ENCODE peak calls at places on chromosome 5, in four cellular contexts. Q is nephron progenitor cell, V is foreskin fibroblast, P is hepatocyte. H is an unnamed sample.

GRCh38 chr5:219492-219891 is 1.4 kb downstream of the SDHA start:
- DNase-seq in V (peak; percentile 65), Q (no peak), P (no peak), H (peak; percentile 26)

GRCh38 chr5:157189223-157189622 is 8.6 kb downstream of the ITK start:
- DNase-seq in P (no peak), Q (no peak), V (no peak), H (no peak)

GRCh38 chr5:40813698-40814281 is 15.6 kb upstream of the PRKAA1 start:
- DNase-seq in P (no peak), Q (no peak), V (no peak), H (no peak)

GRCh38 chr5:157347301-157348048 is 81.6 kb downstream of the CYFIP2 start:
- DNase-seq in P (no peak), V (no peak), Q (no peak), H (no peak)

GRCh38 chr5:128774605-128775004 is 190.7 kb upstream of the SLC27A6 start:
- DNase-seq in Q (no peak), P (no peak), V (no peak), H (peak; percentile 92)

GRCh38 chr5:157836121-157836753 is 22.7 kb downstream of the CLINT1 start:
- DNase-seq in Q (no peak), V (no peak), P (no peak), H (no peak)

GRCh38 chr5:59548807-59549357 is 344.6 kb downstream of the PDE4D start:
- DNase-seq in P (peak; percentile 10), V (no peak), Q (no peak), H (no peak)

GRCh38 chr5:83708170-83708569 is 12.5 kb downstream of the HAPLN1 start:
- DNase-seq in Q (no peak), V (no peak), P (no peak), H (no peak)

GRCh38 chr5:103424008-103424407 is 138.6 kb downstream of the NUDT12 start:
- DNase-seq in P (no peak), Q (no peak), V (peak; percentile 40), H (no peak)

GRCh38 chr5:65927497-65928340 is 1.3 kb downstream of the ERBIN start:
- DNase-seq in Q (peak; percentile 15), P (peak; percentile 62), V (peak; percentile 78), H (peak; percentile 68)

GRCh38 chr5:148372883-148373282 is 10.9 kb upstream of the FBXO38 start:
- DNase-seq in V (no peak), P (no peak), Q (no peak), H (no peak)

GRCh38 chr5:129111351-129111750 is 16.8 kb downstream of the ISOC1 start:
- DNase-seq in P (no peak), V (no peak), Q (no peak), H (no peak)

GRCh38 chr5:172417130-172417802 is 37.1 kb downstream of the SH3PXD2B start:
- DNase-seq in Q (no peak), P (no peak), V (no peak), H (no peak)

GRCh38 chr5:115069087-115069968 is 100.4 kb downstream of the TRIM36 start:
- DNase-seq in Q (peak; percentile 40), V (peak; percentile 66), P (peak; percentile 66), H (peak; percentile 53)

GRCh38 chr5:91438871-91439270 is 55.8 kb upstream of the ARRDC3 start:
- DNase-seq in Q (no peak), P (peak; percentile 39), V (no peak), H (no peak)

GRCh38 chr5:157328277-157328912 is 62.5 kb downstream of the CYFIP2 start:
- DNase-seq in Q (peak; percentile 65), V (peak; percentile 89), P (peak; percentile 89), H (peak; percentile 95)

GRCh38 chr5:145449794-145450193 is 385.3 kb downstream of the PRELID2 start:
- DNase-seq in P (no peak), V (no peak), Q (no peak), H (no peak)

GRCh38 chr5:142674438-142675210 is 11.3 kb downstream of the FGF1 start:
- DNase-seq in V (peak; percentile 92), P (no peak), Q (no peak), H (peak; percentile 40)

GRCh38 chr5:137278476-137278875 is 220.7 kb downstream of the SPOCK1 start:
- DNase-seq in V (no peak), Q (no peak), P (no peak), H (peak; percentile 15)

GRCh38 chr5:30099634-30100033 is 1093.9 kb upstream of the CDH6 start:
- DNase-seq in P (no peak), Q (no peak), V (no peak), H (no peak)

GRCh38 chr5:168317521-168318147 is 26.2 kb downstream of the WWC1 start:
- DNase-seq in P (peak; percentile 95), V (peak; percentile 92), Q (peak; percentile 18), H (peak; percentile 58)

GRCh38 chr5:108046955-108047670 is 334.8 kb downstream of the FBXL17 start:
- DNase-seq in V (no peak), P (no peak), Q (no peak), H (no peak)

GRCh38 chr5:179974946-179975712 is 67.4 kb upstream of the TBC1D9B start:
- DNase-seq in Q (peak; percentile 56), P (peak; percentile 39), V (peak; percentile 34), H (peak; percentile 73)

GRCh38 chr5:117833666-117834065 is 1154.7 kb downstream of the DTWD2 start:
- DNase-seq in Q (no peak), P (no peak), V (no peak), H (no peak)

GRCh38 chr5:117829646-117830045 is 1158.7 kb downstream of the DTWD2 start:
- DNase-seq in V (no peak), Q (peak; percentile 3), P (no peak), H (no peak)
- TF ChIP-seq CTCF in V (no peak), Q (no peak), P (no peak), H (no peak)

DNA sequence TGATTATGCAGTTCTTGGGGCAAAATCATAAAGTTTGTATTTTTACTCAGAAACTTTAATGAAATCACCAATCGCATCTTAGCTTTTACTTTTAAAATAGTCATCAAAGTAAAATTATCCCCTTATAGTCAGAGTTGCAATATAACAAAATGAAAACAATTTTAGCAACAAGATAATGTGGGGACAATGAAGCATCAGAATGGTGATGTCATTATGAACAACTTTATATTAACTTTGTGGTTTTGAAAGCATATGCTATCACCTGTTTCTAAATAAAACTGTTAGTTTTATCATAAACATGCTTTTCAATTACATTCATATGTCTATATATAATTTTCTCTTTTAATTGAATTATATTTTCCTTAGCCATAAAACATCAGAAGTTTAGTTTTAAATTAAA is 856.8 kb downstream of the CDH9 start:
- DNase-seq in V (no peak), Q (no peak), P (no peak), H (no peak)
- TF ChIP-seq CTCF in V (no peak), Q (no peak), P (no peak), H (no peak)

GRCh38 chr5:61816146-61816545 is 484.1 kb downstream of the ZSWIM6 start:
- DNase-seq in V (no peak), P (no peak), Q (peak; percentile 10), H (no peak)

GRCh38 chr5:61816585-61817450 is 484.8 kb downstream of the ZSWIM6 start:
- DNase-seq in V (no peak), P (no peak), Q (no peak), H (no peak)

GRCh38 chr5:61815343-61815742 is 483.3 kb downstream of the ZSWIM6 start:
- DNase-seq in P (no peak), V (no peak), Q (no peak), H (no peak)

GRCh38 chr5:61821561-61821960 is 484.4 kb upstream of the KIF2A start:
- DNase-seq in P (no peak), Q (no peak), V (no peak), H (no peak)

GRCh38 chr5:61817472-61818326 is 485.6 kb downstream of the ZSWIM6 start:
- DNase-seq in Q (peak; percentile 46), P (peak; percentile 76), V (peak; percentile 65), H (peak; percentile 50)
- TF ChIP-seq CTCF in Q (peak; percentile 63), P (peak; percentile 78), V (peak; percentile 72), H (peak; percentile 80)

GRCh38 chr5:68533571-68534051 is 318.1 kb downstream of the PIK3R1 start:
- DNase-seq in V (no peak), P (no peak), Q (no peak), H (no peak)

GRCh38 chr5:68534131-68534940 is 318.8 kb downstream of the PIK3R1 start:
- DNase-seq in V (peak; percentile 51), P (peak; percentile 23), Q (peak; percentile 10), H (no peak)

GRCh38 chr5:68531970-68532369 is 316.4 kb downstream of the PIK3R1 start:
- DNase-seq in P (no peak), Q (no peak), V (no peak), H (no peak)

GRCh38 chr5:68535121-68535520 is 319.6 kb downstream of the PIK3R1 start:
- DNase-seq in Q (no peak), V (no peak), P (no peak), H (no peak)

GRCh38 chr5:68533051-68533450 is 317.5 kb downstream of the PIK3R1 start:
- DNase-seq in P (no peak), Q (no peak), V (no peak), H (no peak)
- TF ChIP-seq CTCF in P (no peak), Q (no peak), V (no peak), H (no peak)

DNA sequence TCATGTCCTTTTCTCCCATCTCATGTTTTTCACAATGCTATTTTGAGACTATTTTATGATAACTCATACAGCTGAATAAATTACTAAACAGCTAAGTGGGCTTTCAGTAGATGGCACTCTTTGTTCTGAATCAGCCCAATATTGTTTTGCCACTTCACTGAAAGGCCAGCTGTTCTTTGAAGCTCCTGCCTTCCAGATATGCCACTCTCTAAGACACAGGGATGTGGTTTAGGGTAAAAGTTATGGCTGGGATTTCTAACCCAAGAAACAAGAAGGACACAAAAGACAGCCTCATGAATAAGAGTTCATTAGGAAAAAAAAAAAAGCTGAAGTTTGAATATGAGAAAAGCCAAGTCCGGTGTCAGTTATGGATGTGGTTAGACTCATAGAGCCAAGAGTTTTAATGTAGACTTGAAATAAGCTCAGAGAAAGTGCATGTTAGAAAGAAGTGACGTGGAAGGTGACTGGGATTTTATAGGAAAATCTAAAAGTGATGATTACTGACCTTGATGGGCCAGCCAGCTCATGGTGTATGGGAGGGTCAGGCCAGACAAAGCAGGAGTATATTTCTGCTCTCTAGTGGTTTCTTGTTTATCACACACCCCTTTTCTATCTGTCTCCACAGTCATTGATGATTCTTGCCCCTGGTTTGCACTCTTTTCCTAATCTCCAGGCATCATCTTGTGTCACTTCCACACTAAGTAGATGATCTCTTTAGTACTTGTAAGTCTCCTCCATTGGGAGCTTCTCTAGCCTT is 488.5 kb downstream of the NR2F1-AS1 start:
- DNase-seq in P (no peak), V (peak; percentile 72), Q (no peak), H (no peak)
- TF ChIP-seq CTCF in P (peak; percentile 31), V (peak; percentile 38), Q (no peak), H (peak; percentile 52)

H was measured in cardiac muscle cell.